ENCODE peak calls at places on chromosomes 11 and 22, in four cellular contexts. R, J, P and Q are unnamed samples.

GRCh38 chr11:17004486-17005148 is 9.6 kb downstream of the PLEKHA7 start:
- DNase-seq in R (no peak), J (no peak), P (no peak), Q (peak)

GRCh38 chr22:46661221-46661851 is 41.1 kb downstream of the GRAMD4 start:
- DNase-seq in R (no peak), J (peak), P (peak), Q (peak)

GRCh38 chr22:32668254-32669094 is 133.0 kb upstream of the TIMP3 start:
- DNase-seq in R (no peak), J (no peak), P (no peak), Q (no peak)

GRCh38 chr11:107549253-107549953 is 16.1 kb downstream of the ALKBH8 start:
- DNase-seq in R (peak), J (no peak), P (peak), Q (peak)

GRCh38 chr11:85406841-85407240 is 220.3 kb downstream of the DLG2 start:
- DNase-seq in R (no peak), J (no peak), P (no peak), Q (no peak)

GRCh38 chr11:69044111-69045013 is 4.4 kb upstream of the TPCN2 start:
- DNase-seq in R (peak), J (no peak), P (peak), Q (peak)

GRCh38 chr11:115961168-115962003 is 457.2 kb upstream of the CADM1 start:
- DNase-seq in R (peak), J (no peak), P (no peak), Q (peak)

GRCh38 chr11:6606471-6607189 is 3.1 kb downstream of the ILK start:
- DNase-seq in R (peak), J (no peak), P (peak), Q (peak)

GRCh38 chr11:60528934-60529333 is 13.7 kb downstream of the MS4A13 start:
- DNase-seq in R (no peak), J (no peak), P (no peak), Q (no peak)

GRCh38 chr11:122036022-122036421 is 80.0 kb downstream of the BLID start:
- DNase-seq in R (no peak), J (no peak), P (peak), Q (no peak)

GRCh38 chr11:123264431-123264780 is 69.4 kb upstream of the CLMP start:
- DNase-seq in R (no peak), J (no peak), P (no peak), Q (no peak)

GRCh38 chr11:77819921-77820564 is 479 bp downstream of the RSF1 start:
- DNase-seq in R (peak), J (peak), P (peak), Q (peak)

GRCh38 chr11:79076526-79077115 is 364.2 kb downstream of the TENM4 start:
- DNase-seq in R (peak), J (peak), P (peak), Q (peak)

GRCh38 chr11:63682045-63682915 is 980 bp downstream of the RTN3 start:
- DNase-seq in R (peak), J (peak), P (peak), Q (peak)

GRCh38 chr11:106603971-106604370 is 414.3 kb downstream of the GUCY1A2 start:
- DNase-seq in R (no peak), J (no peak), P (no peak), Q (no peak)

GRCh38 chr11:60130496-60130895 is 42.0 kb downstream of the MS4A2 start:
- DNase-seq in R (peak), J (no peak), P (peak), Q (peak)

GRCh38 chr22:46504586-46504985 is 32.8 kb downstream of the CELSR1 start:
- DNase-seq in R (no peak), J (no peak), P (no peak), Q (no peak)

GRCh38 chr11:108235633-108236032 is 12.8 kb downstream of the ATM start:
- DNase-seq in R (no peak), J (no peak), P (no peak), Q (no peak)

GRCh38 chr11:203945-204586 is 3.1 kb downstream of the BET1L start:
- DNase-seq in R (no peak), J (no peak), P (no peak), Q (no peak)

GRCh38 chr11:126484266-126484665 is 128.8 kb downstream of the ST3GAL4 start:
- DNase-seq in R (no peak), J (no peak), P (peak), Q (no peak)

GRCh38 chr22:27461470-27461869 is 340.1 kb downstream of the MN1 start:
- DNase-seq in R (no peak), J (no peak), P (peak), Q (no peak)

GRCh38 chr11:30960387-30960992 is 374.3 kb upstream of the MPPED2 start:
- DNase-seq in R (peak), J (no peak), P (no peak), Q (peak)

GRCh38 chr11:64686466-64687175 is 36.4 kb downstream of the NRXN2 start:
- DNase-seq in R (no peak), J (no peak), P (no peak), Q (no peak)

GRCh38 chr11:94218372-94218771 is 86.0 kb upstream of the IZUMO1R start:
- DNase-seq in R (no peak), J (no peak), P (no peak), Q (no peak)